ENCODE peak calls at places on chromosomes 12 and 14, in six cellular contexts. Q, O, R, T, F and W are unnamed samples.

GRCh38 chr12:47717443-47718193 is 7.7 kb downstream of the ENDOU start:
- DNase-seq in Q (peak), O (peak), R (peak), T (peak), F (no peak), W (no peak)

GRCh38 chr12:48038085-48038484 is 33.8 kb upstream of the COL2A1 start:
- DNase-seq in Q (no peak), O (no peak), R (no peak), T (no peak), F (no peak), W (no peak)

GRCh38 chr12:89454080-89454848 is 70.3 kb downstream of the GALNT4 start:
- DNase-seq in Q (no peak), O (no peak), R (no peak), T (no peak), F (no peak), W (no peak)

GRCh38 chr14:74502236-74503019 is 8.9 kb downstream of the ISCA2 start:
- DNase-seq in Q (no peak), O (no peak), R (peak), T (no peak), F (no peak), W (no peak)

GRCh38 chr12:9027156-9027555 is 37.8 kb downstream of the KLRG1 start:
- DNase-seq in Q (no peak), O (no peak), R (no peak), T (no peak), F (no peak), W (no peak)

GRCh38 chr14:87468531-87468930 is 524.5 kb downstream of the GALC start:
- DNase-seq in Q (no peak), O (no peak), R (no peak), T (no peak), F (no peak), W (no peak)

GRCh38 chr12:13036881-13037280 is 7.3 kb upstream of the FAM234B start:
- DNase-seq in Q (no peak), O (no peak), R (no peak), T (no peak), F (no peak), W (no peak)

GRCh38 chr12:116568203-116568602 is 9.0 kb downstream of the MAP1LC3B2 start:
- DNase-seq in Q (no peak), O (no peak), R (no peak), T (no peak), F (no peak), W (no peak)

GRCh38 chr12:123063535-123063934 is 83.1 kb downstream of the ARL6IP4 start:
- DNase-seq in Q (no peak), O (no peak), R (peak), T (no peak), F (no peak), W (no peak)

GRCh38 chr12:19946549-19946948 is 421.8 kb upstream of the PDE3A start:
- DNase-seq in Q (no peak), O (peak), R (no peak), T (peak), F (peak), W (no peak)

GRCh38 chr12:118102070-118102469 is 1.7 kb downstream of the VSIG10 start:
- DNase-seq in Q (no peak), O (no peak), R (peak), T (no peak), F (no peak), W (peak)

GRCh38 chr14:68463705-68464104 is 329.2 kb downstream of the ZFP36L1 start:
- DNase-seq in Q (no peak), O (no peak), R (no peak), T (no peak), F (no peak), W (no peak)

GRCh38 chr12:66210840-66211239 is 21.8 kb downstream of the IRAK3 start:
- DNase-seq in Q (no peak), O (peak), R (no peak), T (no peak), F (peak), W (no peak)

GRCh38 chr14:55333785-55334485 is 62.7 kb downstream of the FBXO34 start:
- DNase-seq in Q (no peak), O (no peak), R (peak), T (peak), F (no peak), W (no peak)

GRCh38 chr12:45184145-45184958 is 31.5 kb upstream of the ANO6 start:
- DNase-seq in Q (no peak), O (no peak), R (no peak), T (no peak), F (no peak), W (no peak)

GRCh38 chr12:92784795-92785562 is 82.2 kb downstream of the PLEKHG7 start:
- DNase-seq in Q (no peak), O (peak), R (peak), T (peak), F (peak), W (peak)

GRCh38 chr12:53571295-53571694 is 54.9 kb downstream of the ATF7 start:
- DNase-seq in Q (no peak), O (no peak), R (no peak), T (no peak), F (no peak), W (no peak)

GRCh38 chr12:104747956-104748355 is 210.1 kb downstream of the SLC41A2 start:
- DNase-seq in Q (no peak), O (no peak), R (no peak), T (no peak), F (no peak), W (no peak)

GRCh38 chr12:124664395-124665111 is 97.1 kb upstream of the NCOR2 start:
- DNase-seq in Q (no peak), O (no peak), R (no peak), T (no peak), F (no peak), W (no peak)

GRCh38 chr12:19120795-19121194 is 8.7 kb upstream of the PLEKHA5 start:
- DNase-seq in Q (no peak), O (no peak), R (no peak), T (no peak), F (no peak), W (no peak)

GRCh38 chr14:75812592-75812991 is 151.5 kb downstream of the TTLL5 start:
- DNase-seq in Q (no peak), O (no peak), R (no peak), T (no peak), F (no peak), W (no peak)